ENCODE peak calls at places on chromosomes 4 and X, in ten cellular contexts. M is tibial nerve; S is gastrocnemius medialis; C is pancreas; G is A549; W is lower lobe of right lung; K is left ventricle myocardium inferior; B is Karpas-422; U is neuronal stem cell; L is effector memory CD4-positive, alpha-beta T cell. Y is an unnamed sample. For H3K4me1, the result is how much of the 10 kb centered on the place peaks cover.

GRCh38 chrX:132467029-132467428 is 21.8 kb downstream of the MBNL3 start:
- DNase-seq in M (no peak), S (no peak), C (no peak), G (no peak), W (no peak), K (no peak), B (no peak), U (no peak), L (no peak), Y (peak)

GRCh38 chrX:44017726-44018125 is 44.5 kb upstream of the NDP start:
- DNase-seq in M (no peak), S (no peak), C (no peak), G (no peak), W (no peak), K (no peak), B (no peak), U (no peak), L (no peak), Y (no peak)

GRCh38 chrX:68894142-68894512 is 65.3 kb downstream of the EFNB1 start:
- DNase-seq in M (no peak), S (no peak), C (no peak), G (no peak), W (no peak), K (no peak), B (no peak), U (no peak), L (no peak), Y (no peak)

GRCh38 chr4:128471576-128471975 is 184.0 kb upstream of the PGRMC2 start:
- DNase-seq in M (no peak), S (no peak), C (no peak), G (no peak), W (no peak), K (no peak), B (no peak), U (no peak), L (no peak), Y (no peak)

GRCh38 chr4:13907255-13907751 is 279.8 kb upstream of the BOD1L1 start:
- DNase-seq in M (no peak), S (no peak), C (no peak), G (peak), W (no peak), K (no peak), B (no peak), U (no peak), L (no peak), Y (peak)

GRCh38 chr4:179624768-179625181 is 2182.5 kb upstream of the AGA start:
- DNase-seq in M (no peak), S (no peak), C (peak), G (no peak), W (no peak), K (no peak), B (no peak), U (no peak), L (no peak), Y (peak)

GRCh38 chrX:132618810-132619209 is 130.0 kb upstream of the MBNL3 start:
- DNase-seq in M (no peak), S (no peak), C (no peak), G (no peak), W (no peak), K (no peak), B (no peak), U (no peak), L (no peak), Y (no peak)

GRCh38 chrX:120457766-120458180 is 11.3 kb downstream of the LAMP2 start:
- DNase-seq in M (no peak), S (no peak), C (no peak), G (no peak), W (no peak), K (no peak), B (peak), U (no peak), L (no peak), Y (peak)

GRCh38 chr4:18815081-18815778 is 793.7 kb upstream of the LCORL start:
- DNase-seq in M (no peak), S (no peak), C (no peak), G (no peak), W (no peak), K (no peak), B (no peak), U (no peak), L (no peak), Y (no peak)

GRCh38 chr4:148017801-148018200 is 285.9 kb downstream of the ARHGAP10 start:
- DNase-seq in M (no peak), S (peak), C (no peak), G (no peak), W (no peak), K (no peak), B (no peak), U (no peak), L (no peak), Y (no peak)
- H3K4me1 ChIP-seq in M (half or more), S (under half), C (under half), G (under half), W (under half), K (half or more), B (under half), U (under half), L (under half), Y (under half)

GRCh38 chrX:15750611-15751159 is 12.6 kb downstream of the CA5B start:
- DNase-seq in M (no peak), S (no peak), C (no peak), G (no peak), W (no peak), K (no peak), B (no peak), U (no peak), L (no peak), Y (peak)
- H3K4me1 ChIP-seq in M (under half), S (under half), C (under half), G (under half), W (under half), K (under half), B (under half), U (under half), L (half or more), Y (under half)

GRCh38 chr4:2848449-2848848 is 4.8 kb downstream of the ADD1 start:
- DNase-seq in M (no peak), S (no peak), C (no peak), G (no peak), W (no peak), K (no peak), B (no peak), U (no peak), L (no peak), Y (no peak)
- H3K4me1 ChIP-seq in M (half or more), S (half or more), C (half or more), G (under half), W (half or more), K (half or more), B (under half), U (under half), L (under half), Y (under half)

GRCh38 chr4:16896871-16897270 is 1.6 kb downstream of the LDB2 start:
- DNase-seq in M (no peak), S (no peak), C (no peak), G (no peak), W (no peak), K (no peak), B (no peak), U (no peak), L (no peak), Y (peak)
- H3K4me1 ChIP-seq in M (under half), S (under half), C (under half), G (under half), W (under half), K (under half), B (under half), U (under half), L (under half), Y (under half)

GRCh38 chrX:9907645-9908387 is 59.3 kb upstream of the CLDN34 start:
- DNase-seq in M (no peak), S (no peak), C (no peak), G (no peak), W (no peak), K (no peak), B (no peak), U (no peak), L (no peak), Y (peak)
- H3K4me1 ChIP-seq in M (under half), S (under half), C (under half), G (under half), W (under half), K (under half), B (under half), U (under half), L (under half), Y (under half)

GRCh38 chr4:185893500-185893899 is 81.5 kb upstream of the SORBS2 start:
- DNase-seq in M (no peak), S (no peak), C (no peak), G (no peak), W (no peak), K (no peak), B (no peak), U (no peak), L (no peak), Y (no peak)
- H3K4me1 ChIP-seq in M (under half), S (under half), C (under half), G (under half), W (under half), K (under half), B (under half), U (under half), L (under half), Y (under half)

DNA sequence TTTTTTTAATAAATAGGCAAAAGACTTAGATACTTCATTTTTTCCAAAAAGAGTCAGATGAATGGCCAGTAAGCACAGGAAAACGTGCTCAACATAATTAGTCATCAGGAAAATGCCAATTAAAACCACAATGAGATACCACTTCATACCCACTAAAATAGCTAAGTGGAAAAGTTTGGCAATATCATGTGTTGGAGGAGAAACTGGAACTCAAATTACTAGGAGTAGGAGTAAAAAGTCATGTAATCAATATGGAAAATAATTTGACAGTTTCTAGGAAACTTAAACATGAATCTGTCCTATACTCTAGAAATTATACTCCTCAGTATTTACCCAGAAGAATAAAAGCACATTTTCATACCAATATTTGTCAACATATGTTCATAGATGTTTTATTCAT is 449.8 kb downstream of the INPP4B start:
- DNase-seq in M (no peak), S (no peak), C (no peak), G (no peak), W (no peak), K (no peak), B (no peak), U (no peak), L (no peak), Y (no peak)
- H3K4me1 ChIP-seq in M (under half), S (under half), C (under half), G (under half), W (under half), K (under half), B (under half), U (under half), L (under half), Y (under half)

GRCh38 chr4:122536001-122536400 is 79.5 kb upstream of the IL2 start:
- DNase-seq in M (no peak), S (no peak), C (no peak), G (no peak), W (no peak), K (no peak), B (no peak), U (no peak), L (no peak), Y (no peak)
- H3K4me1 ChIP-seq in M (under half), S (under half), C (under half), G (under half), W (under half), K (under half), B (under half), U (under half), L (under half), Y (under half)

Y was measured in adipocyte.